ENCODE peak calls at places on chromosomes 5 and 9, in ten cellular contexts. Y, F, P, S, N, A, W, I, E and K are unnamed samples. For H3K4me1, the result is how much of the 10 kb centered on the place peaks cover.

GRCh38 chr5:41878598-41879305 is 8.5 kb upstream of the OXCT1 start:
- DNase-seq in A (no peak), W (no peak), P (no peak), I (no peak), E (no peak), F (no peak), S (no peak), Y (no peak), N (no peak), K (no peak)

GRCh38 chr5:151618907-151619306 is 27.8 kb upstream of the FAT2 start:
- DNase-seq in S (no peak), A (peak), Y (no peak), N (peak), P (no peak), E (no peak), W (no peak), I (no peak), F (no peak), K (no peak)

GRCh38 chr5:116154252-116154651 is 69.4 kb downstream of the COMMD10 start:
- DNase-seq in N (no peak), P (no peak), A (no peak), E (no peak), Y (no peak), S (no peak), F (no peak), W (no peak), I (no peak), K (no peak)

GRCh38 chr9:73037613-73038012 is 84.8 kb upstream of the ALDH1A1 start:
- DNase-seq in N (no peak), S (no peak), E (no peak), I (no peak), A (no peak), F (no peak), W (no peak), P (no peak), Y (no peak), K (no peak)

GRCh38 chr5:102869230-102869629 is 114.1 kb downstream of the PAM start:
- DNase-seq in N (no peak), Y (no peak), P (no peak), S (no peak), E (no peak), I (no peak), A (no peak), F (no peak), W (no peak), K (no peak)

GRCh38 chr5:174245506-174245905 is 200.0 kb downstream of the NSG2 start:
- DNase-seq in W (no peak), S (no peak), N (no peak), A (no peak), Y (no peak), I (no peak), E (no peak), F (no peak), P (no peak), K (no peak)

GRCh38 chr9:19203058-19203457 is 27.4 kb upstream of the DENND4C start:
- DNase-seq in I (no peak), F (no peak), N (no peak), Y (no peak), E (no peak), P (no peak), W (no peak), A (no peak), S (no peak), K (no peak)

GRCh38 chr9:16928179-16928945 is 57.9 kb upstream of the BNC2 start:
- DNase-seq in F (no peak), E (no peak), N (peak), W (no peak), I (no peak), P (no peak), S (no peak), A (no peak), Y (no peak), K (no peak)

GRCh38 chr5:116930628-116931027 is 356.0 kb upstream of the SEMA6A start:
- DNase-seq in P (no peak), S (no peak), N (no peak), I (no peak), Y (no peak), W (no peak), F (no peak), A (no peak), E (no peak), K (no peak)

GRCh38 chr5:107542831-107543231 is 127.9 kb downstream of the EFNA5 start:
- DNase-seq in E (peak), P (no peak), N (no peak), S (no peak), F (peak), W (peak), Y (peak), A (no peak), I (peak), K (peak)

GRCh38 chr9:121285835-121286687 is 18.1 kb downstream of the GSN start:
- DNase-seq in Y (peak), N (peak), W (peak), E (peak), A (peak), F (peak), I (peak), P (no peak), S (peak), K (peak)

GRCh38 chr9:80928697-80929096 is 760.6 kb downstream of the TLE1 start:
- DNase-seq in S (no peak), N (no peak), F (no peak), Y (no peak), A (no peak), W (no peak), P (no peak), E (no peak), I (no peak), K (no peak)

GRCh38 chr5:80117446-80117845 is 82.3 kb downstream of the THBS4 start:
- DNase-seq in E (no peak), W (no peak), A (no peak), I (no peak), Y (no peak), N (no peak), S (no peak), P (no peak), F (no peak), K (no peak)

GRCh38 chr5:470961-471749 is 28.2 kb downstream of the EXOC3 start:
- DNase-seq in W (no peak), Y (peak), A (no peak), P (no peak), S (no peak), I (no peak), N (peak), F (no peak), E (peak), K (peak)

GRCh38 chr5:150175536-150175935 is 9.0 kb downstream of the CDX1 start:
- DNase-seq in P (no peak), I (peak), A (peak), F (no peak), Y (no peak), S (peak), W (no peak), E (no peak), N (peak), K (no peak)

GRCh38 chr9:25003686-25004085 is 458.0 kb upstream of the IZUMO3 start:
- DNase-seq in Y (no peak), W (no peak), I (no peak), F (no peak), N (peak), E (no peak), P (no peak), A (no peak), S (peak), K (no peak)

GRCh38 chr5:115072266-115073056 is 97.2 kb downstream of the TRIM36 start:
- DNase-seq in S (no peak), N (peak), E (no peak), I (no peak), A (no peak), F (no peak), P (no peak), W (no peak), Y (no peak), K (no peak)

GRCh38 chr9:109320338-109320733 is 523 bp downstream of the EPB41L4B start:
- DNase-seq in F (no peak), N (no peak), A (no peak), P (peak), I (no peak), Y (no peak), S (peak), W (no peak), E (peak), K (no peak)

GRCh38 chr5:53364098-53364497 is 116.3 kb upstream of the FST start:
- DNase-seq in F (no peak), A (no peak), P (no peak), W (no peak), I (peak), Y (no peak), N (no peak), E (no peak), S (peak), K (no peak)
- H3K4me1 ChIP-seq in F (under half), A (under half), P (under half), W (under half), I (under half), Y (under half), N (under half), E (under half), S (under half), K (under half)

GRCh38 chr9:113568081-113568435 is 104.5 kb downstream of the RGS3 start:
- DNase-seq in S (no peak), Y (no peak), I (no peak), W (no peak), F (no peak), P (no peak), E (peak), N (peak), A (no peak), K (no peak)
- H3K4me1 ChIP-seq in S (under half), Y (under half), I (under half), W (under half), F (under half), P (under half), E (under half), N (under half), A (under half), K (under half)

DNA sequence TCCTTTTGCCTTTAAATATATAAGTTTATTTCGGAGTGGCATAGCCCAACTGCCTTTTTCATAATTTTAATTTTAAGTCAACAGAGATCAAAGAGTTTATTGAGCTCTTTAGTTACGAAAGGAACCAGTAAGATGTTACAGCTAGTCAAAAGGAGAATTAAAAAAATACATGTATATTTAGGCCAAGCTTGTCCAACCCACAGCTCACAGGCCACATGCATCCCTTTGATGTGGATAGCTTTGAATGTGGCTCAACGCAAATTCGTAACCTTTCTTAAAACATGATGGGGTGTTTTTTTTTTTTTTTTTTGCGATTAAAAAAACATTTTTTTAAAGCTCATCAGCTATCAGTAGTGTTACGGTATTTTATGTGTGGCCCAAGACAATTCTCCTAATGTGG is 50.2 kb upstream of the IL31RA start:
- DNase-seq in E (no peak), S (no peak), N (no peak), F (no peak), A (no peak), P (no peak), Y (no peak), I (no peak), W (no peak), K (no peak)
- H3K4me1 ChIP-seq in E (under half), S (under half), N (under half), F (under half), A (under half), P (under half), Y (under half), I (under half), W (under half), K (under half)

GRCh38 chr5:10655686-10656075 is 91.8 kb downstream of the ANKRD33B start:
- DNase-seq in E (no peak), Y (no peak), N (peak), I (no peak), P (no peak), S (no peak), W (no peak), A (no peak), F (no peak), K (no peak)
- H3K4me1 ChIP-seq in E (under half), Y (under half), N (under half), I (under half), P (under half), S (under half), W (under half), A (under half), F (under half), K (under half)

GRCh38 chr5:72244862-72245371 is 75.1 kb downstream of the MRPS27 start:
- DNase-seq in P (no peak), E (no peak), S (peak), F (no peak), N (peak), W (no peak), Y (no peak), A (peak), I (peak), K (no peak)

GRCh38 chr5:72246239-72246580 is 73.8 kb downstream of the MRPS27 start:
- DNase-seq in W (no peak), Y (no peak), P (no peak), F (no peak), I (peak), A (no peak), E (no peak), S (no peak), N (no peak), K (no peak)

GRCh38 chr5:72243706-72244105 is 76.3 kb downstream of the MRPS27 start:
- DNase-seq in A (no peak), Y (no peak), I (no peak), N (no peak), F (no peak), W (no peak), P (no peak), E (no peak), S (no peak), K (no peak)

GRCh38 chr5:72246954-72247442 is 73.0 kb downstream of the MRPS27 start:
- DNase-seq in A (no peak), E (no peak), S (no peak), P (no peak), N (no peak), Y (no peak), F (no peak), W (no peak), I (peak), K (no peak)

DNA sequence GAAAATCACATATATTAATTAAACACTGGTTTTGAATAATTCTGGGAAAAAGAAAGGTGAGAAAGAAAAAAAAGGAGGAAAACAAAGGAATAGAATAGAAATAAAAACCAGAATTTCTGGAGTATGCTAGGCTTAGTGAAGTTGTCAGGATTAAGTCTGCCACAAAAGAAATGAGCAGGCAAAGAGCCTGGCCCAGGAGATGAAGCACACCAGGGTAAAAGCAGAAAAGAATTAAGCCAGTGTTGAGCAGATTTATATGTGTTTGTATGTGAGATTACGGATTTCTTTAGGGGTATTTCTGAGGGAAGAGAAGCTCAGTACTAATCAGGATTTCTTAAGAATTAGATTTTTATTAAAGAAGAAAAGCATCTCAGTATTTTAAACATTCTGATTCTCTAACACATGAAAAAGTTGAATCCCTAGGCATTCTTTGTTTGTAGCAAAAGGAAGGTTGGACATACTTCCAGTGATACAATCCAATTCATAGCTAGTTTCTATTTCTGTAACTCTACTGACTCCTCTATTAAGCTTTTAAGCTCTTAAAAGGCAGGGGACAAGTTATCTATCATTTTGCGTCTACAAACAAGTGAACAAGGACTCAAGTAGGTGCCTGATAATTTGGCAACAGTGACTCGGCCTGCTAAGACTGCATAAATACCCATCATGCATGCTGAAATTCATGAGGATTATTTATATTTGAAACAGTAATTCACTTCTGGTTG is 74.4 kb downstream of the MRPS27 start:
- DNase-seq in I (no peak), P (no peak), A (no peak), Y (no peak), F (no peak), N (no peak), S (peak), E (no peak), W (no peak), K (no peak)
- H3K4me1 ChIP-seq in I (half or more), P (under half), A (under half), Y (under half), F (under half), N (under half), S (half or more), E (under half), W (under half), K (under half)

GRCh38 chr9:106305428-106306133 is 557.4 kb upstream of the ZNF462 start:
- DNase-seq in P (no peak), N (no peak), I (no peak), W (no peak), S (no peak), Y (no peak), E (no peak), A (no peak), F (no peak), K (no peak)
- H3K4me1 ChIP-seq in P (under half), N (under half), I (under half), W (under half), S (under half), Y (under half), E (under half), A (under half), F (under half), K (under half)

GRCh38 chr5:177497297-177498012 is at the start of gene PDLIM7:
- DNase-seq in E (peak), N (peak), S (peak), A (peak), Y (peak), F (peak), W (peak), I (peak), P (peak), K (peak)

GRCh38 chr5:177495243-177496060 is 2.0 kb downstream of the PDLIM7 start:
- DNase-seq in N (peak), I (peak), F (peak), E (peak), A (no peak), Y (peak), S (peak), W (peak), P (peak), K (peak)

GRCh38 chr5:177494356-177495195 is 2.8 kb downstream of the PDLIM7 start:
- DNase-seq in S (peak), P (peak), I (peak), F (peak), W (peak), E (peak), A (peak), Y (peak), N (peak), K (no peak)

GRCh38 chr5:177497011-177497296 is 450 bp downstream of the PDLIM7 start:
- DNase-seq in N (no peak), S (no peak), W (no peak), F (no peak), I (no peak), E (no peak), P (no peak), Y (no peak), A (no peak), K (no peak)

DNA sequence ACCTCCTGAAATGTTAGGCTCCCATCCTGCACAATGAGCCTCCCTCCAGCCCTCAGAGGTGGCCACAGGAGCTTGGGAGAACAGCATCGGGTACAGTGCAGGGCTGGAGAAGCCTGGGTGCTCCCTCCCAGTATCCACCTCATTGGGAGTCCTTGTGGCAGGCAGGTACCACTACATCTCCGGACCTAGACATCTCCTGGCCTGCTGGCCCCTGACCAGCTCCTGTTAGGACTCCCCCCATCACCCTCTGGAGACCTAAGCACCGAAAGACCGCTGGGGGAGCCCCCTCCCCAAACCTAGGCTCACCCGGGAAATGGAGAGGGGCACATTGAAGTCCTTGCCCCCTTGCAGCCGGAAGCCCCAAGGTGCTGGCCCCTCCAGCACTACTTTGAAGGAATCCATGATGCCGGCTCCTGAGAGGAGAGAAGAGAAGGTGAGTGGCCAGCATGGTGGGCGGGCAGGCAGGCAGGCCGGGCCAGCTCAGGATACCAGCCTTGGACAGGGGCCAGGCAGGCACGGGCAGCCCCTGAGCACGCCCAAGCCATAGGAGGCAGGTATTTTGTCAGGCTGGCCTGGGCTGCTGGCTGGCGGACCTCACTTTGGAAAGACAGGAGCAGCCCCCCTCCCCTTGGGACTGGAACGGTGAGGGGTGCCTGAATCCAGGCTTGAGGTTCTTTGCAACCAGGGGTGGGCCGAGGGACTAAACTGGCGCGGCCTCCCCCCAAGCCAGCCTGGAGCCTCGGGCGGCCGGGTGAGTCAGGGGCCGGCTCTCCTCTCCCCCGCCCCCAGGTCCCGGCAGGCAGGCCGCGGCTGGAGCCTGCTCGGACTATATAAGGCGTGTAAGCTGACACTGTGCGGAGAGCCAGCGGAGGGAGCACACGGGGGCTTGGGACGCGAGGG is 1.0 kb downstream of the PDLIM7 start:
- DNase-seq in A (peak), E (peak), S (peak), N (peak), I (peak), P (peak), Y (peak), F (peak), W (no peak), K (peak)
- H3K4me1 ChIP-seq in A (under half), E (under half), S (under half), N (under half), I (under half), P (under half), Y (under half), F (under half), W (under half), K (under half)

GRCh38 chr9:21965401-21965951 is 28.7 kb downstream of the CDKN2A start:
- DNase-seq in P (peak), Y (peak), N (peak), F (no peak), S (peak), E (no peak), A (no peak), W (peak), I (peak), K (no peak)
- H3K4me1 ChIP-seq in P (under half), Y (under half), N (under half), F (under half), S (under half), E (under half), A (under half), W (under half), I (under half), K (under half)

GRCh38 chr9:5587024-5587423 is 41.9 kb upstream of the RIC1 start:
- DNase-seq in W (no peak), A (no peak), P (no peak), E (no peak), Y (no peak), S (no peak), N (no peak), I (no peak), F (no peak), K (no peak)
- H3K4me1 ChIP-seq in W (under half), A (under half), P (under half), E (under half), Y (under half), S (under half), N (under half), I (under half), F (under half), K (under half)

DNA sequence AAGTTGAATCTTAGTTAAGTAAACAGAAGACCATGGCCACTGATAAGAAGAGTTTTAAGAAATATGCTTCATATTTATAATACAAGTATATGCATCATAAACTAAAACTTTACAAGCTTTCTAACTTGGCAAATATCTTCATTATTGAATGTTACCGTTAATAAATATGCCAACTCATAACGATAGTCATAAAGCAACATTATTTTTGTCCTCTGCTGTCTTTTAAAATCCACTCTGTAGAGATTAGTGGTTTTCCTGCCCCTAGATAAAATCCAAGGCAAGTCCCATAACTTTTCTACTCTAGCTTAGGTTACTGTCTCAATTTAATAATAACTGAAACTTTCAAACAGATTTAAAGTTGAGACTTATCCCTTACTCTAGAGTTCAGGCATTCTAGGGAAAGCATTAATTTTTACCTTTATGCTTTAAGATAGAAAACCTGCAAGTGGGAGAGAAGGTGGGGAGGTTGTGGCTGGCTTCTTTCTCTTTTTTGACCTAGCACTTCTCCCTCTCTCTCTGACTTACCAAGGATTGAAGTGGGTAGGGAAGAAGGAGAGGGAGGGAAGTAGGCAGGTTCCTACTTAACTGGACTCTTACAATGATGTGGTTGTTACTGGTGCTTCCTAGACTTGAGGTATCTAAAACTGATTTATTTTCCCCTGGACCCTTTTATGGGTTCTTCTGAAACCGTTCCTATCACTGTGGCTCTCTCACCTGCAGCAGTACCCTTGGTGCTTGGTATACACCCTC is 29.6 kb downstream of the RNF145 start:
- DNase-seq in S (no peak), A (no peak), W (no peak), E (no peak), N (no peak), F (no peak), P (no peak), Y (no peak), I (no peak), K (no peak)
- H3K4me1 ChIP-seq in S (under half), A (under half), W (under half), E (under half), N (under half), F (under half), P (under half), Y (under half), I (under half), K (under half)